ENCODE peak calls at places on chromosomes 16 and 17, in five cellular contexts. D is suprapubic skin; J is activated CD4-positive, alpha-beta T cell treated with anti-CD3 and anti-CD28 coated beads, Interleukin-2, amount 50 U/mL, for 24 hours; I is AG10803; T is EL. U is an unnamed sample.
A peak's percentile ranks its signal among the peaks of the same experiment; 100 is the strongest.

GRCh38 chr17:4789701-4789950 is 862 bp downstream of the GLTPD2 start:
- DNase-seq in D (no peak), J (no peak), I (no peak), T (no peak), U (no peak)

GRCh38 chr17:38881600-38882191 is 11.8 kb downstream of the LASP1 start:
- DNase-seq in D (no peak), J (no peak), I (peak; percentile 40), T (peak; percentile 48), U (no peak)

GRCh38 chr16:70770968-70771552 is 29.9 kb downstream of the VAC14 start:
- DNase-seq in D (no peak), J (peak; percentile 36), I (peak; percentile 48), T (peak; percentile 68), U (no peak)

GRCh38 chr17:73743802-73744201 is 99.6 kb upstream of the SDK2 start:
- DNase-seq in D (no peak), J (no peak), I (no peak), T (no peak), U (no peak)

GRCh38 chr16:64478258-64478906 is 643.5 kb downstream of the CDH11 start:
- DNase-seq in D (no peak), J (no peak), I (peak; percentile 85), T (peak; percentile 72), U (no peak)

GRCh38 chr17:30318190-30318589 is 15.7 kb downstream of the TMIGD1 start:
- DNase-seq in D (no peak), J (no peak), I (no peak), T (no peak), U (no peak)

GRCh38 chr17:74853048-74853397 is 6.7 kb downstream of the GRIN2C start:
- DNase-seq in D (no peak), J (no peak), I (no peak), T (no peak), U (no peak)

GRCh38 chr16:79169239-79169638 is 431.3 kb downstream of the MAF start:
- DNase-seq in D (no peak), J (no peak), I (no peak), T (no peak), U (no peak)

GRCh38 chr16:16036359-16036792 is 87.0 kb downstream of the ABCC1 start:
- DNase-seq in D (no peak), J (no peak), I (no peak), T (no peak), U (no peak)

GRCh38 chr16:86739178-86739577 is 160.8 kb downstream of the FOXL1 start:
- DNase-seq in D (no peak), J (no peak), I (no peak), T (no peak), U (no peak)

GRCh38 chr17:82195675-82196258 is 16.9 kb downstream of the CCDC57 start:
- DNase-seq in D (no peak), J (no peak), I (no peak), T (no peak), U (peak; percentile 64)

GRCh38 chr17:2051388-2052237 is 3.3 kb upstream of the HIC1 start:
- DNase-seq in D (no peak), J (no peak), I (no peak), T (no peak), U (no peak)

GRCh38 chr17:34566873-34567272 is 12.5 kb upstream of the TMEM132E start:
- DNase-seq in D (no peak), J (no peak), I (no peak), T (no peak), U (no peak)

GRCh38 chr16:67764153-67764552 is 42.2 kb downstream of the RANBP10 start:
- DNase-seq in D (no peak), J (no peak), I (no peak), T (no peak), U (no peak)

GRCh38 chr17:50667259-50668024 is 32.8 kb downstream of the ABCC3 start:
- DNase-seq in D (no peak), J (no peak), I (no peak), T (no peak), U (no peak)

GRCh38 chr16:48441863-48442279 is 56.7 kb upstream of the SIAH1 start:
- DNase-seq in D (no peak), J (no peak), I (no peak), T (no peak), U (no peak)

GRCh38 chr16:11538880-11539279 is 47.8 kb downstream of the LITAF start:
- DNase-seq in D (no peak), J (no peak), I (no peak), T (no peak), U (no peak)

GRCh38 chr17:13751485-13751793 is 149.7 kb upstream of the HS3ST3A1 start:
- DNase-seq in D (no peak), J (no peak), I (no peak), T (no peak), U (no peak)

GRCh38 chr17:49624896-49625295 is 49.2 kb downstream of the NXPH3 start:
- DNase-seq in D (no peak), J (no peak), I (peak; percentile 59), T (peak; percentile 59), U (no peak)

GRCh38 chr17:67639555-67639954 is 78.2 kb upstream of the NOL11 start:
- DNase-seq in D (no peak), J (no peak), I (no peak), T (no peak), U (no peak)

GRCh38 chr16:80932725-80933124 is 74.0 kb downstream of the CMC2 start:
- DNase-seq in D (no peak), J (no peak), I (peak; percentile 93), T (peak; percentile 97), U (no peak)

GRCh38 chr17:61065263-61065773 is 334.3 kb upstream of the TBX2 start:
- DNase-seq in D (no peak), J (no peak), I (peak; percentile 43), T (peak; percentile 48), U (no peak)

GRCh38 chr17:3750926-3751325 is 27.2 kb downstream of the HASPIN start:
- DNase-seq in D (no peak), J (no peak), I (no peak), T (no peak), U (no peak)